ENCODE peak calls at places on chromosome 1, in ten cellular contexts. H is aorta, B is A549, D is SJSA1, F is heart left ventricle, E is H7, Z is uterus, X is body of pancreas, L is ascending aorta, N is cardiac muscle cell. Y is an unnamed sample.

GRCh38 chr1:108779455-108779854 is 33.0 kb downstream of the STXBP3 start:
- DNase-seq in X (no peak), D (no peak), F (no peak), N (no peak), E (no peak), L (no peak), B (no peak), Z (no peak), H (no peak), Y (no peak)

GRCh38 chr1:146029097-146029496 is 7.6 kb upstream of the HJV start:
- DNase-seq in X (no peak), B (no peak), E (no peak), N (no peak), F (no peak), L (no peak), D (no peak), H (no peak), Z (no peak), Y (no peak)

GRCh38 chr1:180112979-180113650 is 41.6 kb upstream of the QSOX1 start:
- DNase-seq in F (no peak), Z (peak), L (no peak), H (no peak), E (no peak), X (no peak), D (no peak), B (no peak), N (no peak), Y (no peak)

GRCh38 chr1:13605159-13605558 is 21.5 kb downstream of the PDPN start:
- DNase-seq in X (peak), B (peak), F (no peak), H (peak), N (no peak), L (no peak), Z (peak), D (peak), E (no peak), Y (no peak)

GRCh38 chr1:152182942-152183341 is 23.9 kb upstream of the RPTN start:
- DNase-seq in X (no peak), H (no peak), Z (no peak), B (peak), L (peak), F (no peak), D (peak), E (no peak), N (no peak), Y (no peak)

GRCh38 chr1:220430059-220430458 is 97.9 kb upstream of the MARK1 start:
- DNase-seq in X (no peak), D (no peak), H (no peak), N (peak), E (peak), L (no peak), Z (no peak), B (no peak), F (no peak), Y (no peak)

GRCh38 chr1:154796303-154796892 is 73.7 kb downstream of the KCNN3 start:
- DNase-seq in F (no peak), E (no peak), H (no peak), D (no peak), Z (no peak), X (no peak), L (no peak), B (no peak), N (no peak), Y (no peak)

GRCh38 chr1:78691995-78692747 is 42.5 kb downstream of the IFI44 start:
- DNase-seq in B (peak), H (no peak), L (no peak), F (no peak), N (no peak), E (no peak), D (no peak), Z (no peak), X (no peak), Y (no peak)

GRCh38 chr1:177013273-177013672 is 151.2 kb downstream of the ASTN1 start:
- DNase-seq in B (no peak), Z (no peak), F (no peak), X (no peak), D (no peak), L (no peak), N (no peak), H (no peak), E (no peak), Y (no peak)

GRCh38 chr1:47536646-47537118 is 98.8 kb downstream of the FOXD2 start:
- DNase-seq in X (no peak), E (peak), H (no peak), D (peak), B (no peak), N (no peak), L (no peak), Z (no peak), F (no peak), Y (no peak)

GRCh38 chr1:200535605-200536004 is 84.9 kb downstream of the KIF14 start:
- DNase-seq in H (no peak), L (no peak), X (peak), F (no peak), N (no peak), B (peak), E (peak), D (no peak), Z (no peak), Y (no peak)

GRCh38 chr1:203663294-203663693 is 36.7 kb downstream of the ATP2B4 start:
- DNase-seq in X (no peak), B (peak), L (no peak), N (no peak), F (no peak), D (peak), E (no peak), Z (no peak), H (no peak), Y (no peak)

GRCh38 chr1:10753279-10753678 is 43.2 kb downstream of the CASZ1 start:
- DNase-seq in Z (no peak), B (no peak), N (no peak), F (no peak), E (peak), X (no peak), D (no peak), H (no peak), L (no peak), Y (no peak)

GRCh38 chr1:157509546-157510232 is 42.6 kb downstream of the FCRL5 start:
- DNase-seq in N (no peak), E (no peak), F (no peak), Z (no peak), H (no peak), L (no peak), X (no peak), D (no peak), B (no peak), Y (no peak)

GRCh38 chr1:32881871-32882850 is 4.1 kb upstream of the HPCA start:
- DNase-seq in B (no peak), H (peak), F (peak), E (peak), L (no peak), D (no peak), X (no peak), Z (no peak), N (no peak), Y (no peak)

GRCh38 chr1:201218409-201218808 is 27.8 kb downstream of the IGFN1 start:
- DNase-seq in B (no peak), Z (no peak), D (peak), E (no peak), L (peak), H (no peak), N (no peak), X (no peak), F (no peak), Y (peak)

GRCh38 chr1:89610457-89610991 is 22.4 kb upstream of the LRRC8C start:
- DNase-seq in L (no peak), X (no peak), E (peak), D (no peak), H (no peak), B (no peak), F (no peak), Z (no peak), N (no peak), Y (no peak)

GRCh38 chr1:30087465-30087864 is 635.9 kb downstream of the MATN1 start:
- DNase-seq in N (peak), H (no peak), L (no peak), F (no peak), Z (no peak), E (peak), D (no peak), X (no peak), B (peak), Y (no peak)

GRCh38 chr1:109821221-109821669 is 57.5 kb upstream of the EPS8L3 start:
- DNase-seq in B (peak), X (peak), Z (peak), F (no peak), D (peak), N (no peak), L (peak), H (peak), E (no peak), Y (peak)

DNA sequence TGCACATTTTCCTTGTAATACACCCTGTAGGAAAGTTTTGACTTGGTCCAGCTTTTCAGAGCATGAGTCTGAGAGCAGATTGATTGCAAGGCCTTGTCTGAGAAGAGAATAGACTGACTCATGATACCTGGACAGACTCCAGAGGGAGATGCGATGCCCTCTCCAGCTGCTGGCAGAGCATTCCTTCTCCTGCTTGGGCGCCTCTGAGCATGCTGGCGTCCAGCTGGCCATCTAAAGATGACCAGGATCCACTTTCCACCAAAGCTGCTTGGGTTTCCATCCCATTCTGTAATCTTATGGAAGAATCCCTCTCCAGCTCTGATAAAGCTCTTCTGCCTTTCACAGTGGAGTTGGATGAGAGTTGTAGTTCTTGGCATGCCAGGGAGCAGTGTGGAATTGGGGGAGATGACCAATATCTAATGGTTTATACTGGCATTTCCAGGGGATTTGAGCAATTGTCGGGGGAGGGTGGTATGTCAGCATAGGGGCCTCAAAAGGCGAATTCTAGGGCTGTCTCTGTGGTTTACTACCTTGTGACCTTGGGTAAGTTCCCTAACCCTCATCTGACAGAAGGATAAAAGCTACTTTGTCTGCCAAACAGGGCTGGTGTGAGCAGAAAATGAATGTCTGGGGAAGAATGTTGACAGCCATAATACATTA is 19.5 kb downstream of the SZRD1 start:
- DNase-seq in N (no peak), F (no peak), L (peak), D (peak), B (peak), H (no peak), Z (no peak), X (no peak), E (no peak), Y (no peak)
- H3K4me3 ChIP-seq in N (no peak), F (no peak), L (peak), D (no peak), B (no peak), H (no peak), Z (no peak), X (no peak), E (no peak), Y (peak)

DNA sequence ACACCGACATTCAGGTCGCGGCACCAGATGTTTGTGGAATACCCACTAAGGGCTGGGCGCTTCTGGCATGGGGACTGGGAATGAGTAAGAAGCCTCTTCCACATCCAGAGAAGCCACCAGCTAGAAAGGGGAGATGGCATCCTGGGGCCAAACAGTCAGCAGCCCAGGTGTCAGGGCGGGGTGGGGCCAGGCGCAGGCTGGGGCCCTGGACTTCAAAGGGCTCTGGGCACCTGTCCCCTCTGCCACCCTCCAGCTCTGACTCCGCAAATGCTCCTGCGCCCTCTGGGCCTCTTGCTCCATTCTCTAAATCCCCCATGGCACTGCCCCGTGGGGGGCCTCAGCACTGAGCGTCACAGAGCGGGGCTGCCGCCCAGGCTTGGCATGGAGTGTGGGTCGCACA is 70.4 kb downstream of the MEGF6 start:
- DNase-seq in D (no peak), E (no peak), N (no peak), F (no peak), H (no peak), B (no peak), L (no peak), Z (no peak), X (no peak), Y (no peak)
- H3K4me3 ChIP-seq in D (no peak), E (no peak), N (no peak), F (no peak), H (no peak), B (no peak), L (no peak), Z (no peak), X (no peak), Y (no peak)

GRCh38 chr1:107748529-107748928 is 216.5 kb downstream of the VAV3 start:
- DNase-seq in X (no peak), B (peak), E (no peak), H (no peak), L (no peak), D (no peak), Z (no peak), N (peak), F (no peak), Y (no peak)

DNA sequence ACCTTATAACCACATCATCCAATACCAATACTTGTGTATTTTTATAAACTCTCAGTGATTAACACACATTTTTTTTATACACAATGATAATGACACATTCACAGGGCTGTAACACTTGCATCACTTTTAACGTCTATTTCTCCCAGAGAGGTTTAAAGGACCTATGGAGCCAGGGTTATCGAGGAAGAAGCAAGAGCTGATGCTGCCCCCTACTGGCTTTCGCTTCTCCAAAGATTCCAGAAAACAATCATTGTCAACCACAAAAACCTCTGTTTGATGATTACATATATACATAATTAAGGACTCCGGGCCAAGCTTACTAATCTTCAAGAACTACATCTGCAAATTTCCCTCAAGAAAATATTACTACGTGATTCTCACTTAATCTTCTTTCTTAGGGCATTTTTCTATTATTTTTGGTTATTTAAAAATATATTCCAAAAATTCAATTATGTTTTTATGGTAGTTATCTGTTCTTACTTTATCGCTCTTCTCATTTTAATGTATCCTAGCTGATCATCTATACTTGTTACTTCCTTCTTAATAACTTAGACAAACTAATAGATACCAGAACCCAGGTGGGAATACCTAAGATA is 214.5 kb downstream of the VAV3 start:
- DNase-seq in F (peak), H (no peak), N (peak), B (peak), D (no peak), X (peak), Z (peak), E (peak), L (no peak), Y (no peak)
- H3K4me3 ChIP-seq in F (no peak), H (no peak), N (no peak), B (no peak), D (no peak), X (no peak), Z (no peak), E (no peak), L (no peak), Y (no peak)

GRCh38 chr1:208757846-208758245 is 513.7 kb upstream of the PLXNA2 start:
- DNase-seq in B (no peak), F (no peak), E (no peak), D (no peak), N (no peak), Z (no peak), H (no peak), X (no peak), L (no peak), Y (no peak)
- H3K4me3 ChIP-seq in B (no peak), F (no peak), E (no peak), D (no peak), N (no peak), Z (no peak), H (no peak), X (no peak), L (no peak), Y (no peak)

GRCh38 chr1:65021792-65022191 is 55.4 kb upstream of the JAK1 start:
- DNase-seq in H (no peak), B (no peak), X (no peak), N (no peak), F (no peak), D (no peak), Z (no peak), E (no peak), L (no peak), Y (no peak)

GRCh38 chr1:65025794-65026193 is 59.4 kb upstream of the JAK1 start:
- DNase-seq in F (no peak), Z (no peak), H (no peak), L (no peak), X (no peak), N (no peak), E (no peak), D (no peak), B (no peak), Y (no peak)

GRCh38 chr1:65022264-65022663 is 55.9 kb upstream of the JAK1 start:
- DNase-seq in Z (no peak), H (no peak), E (no peak), L (no peak), B (no peak), D (no peak), X (no peak), F (no peak), N (no peak), Y (no peak)

GRCh38 chr1:65027699-65028358 is 61.5 kb upstream of the JAK1 start:
- DNase-seq in N (no peak), H (no peak), D (no peak), B (no peak), L (no peak), F (peak), E (no peak), Z (peak), X (peak), Y (no peak)

DNA sequence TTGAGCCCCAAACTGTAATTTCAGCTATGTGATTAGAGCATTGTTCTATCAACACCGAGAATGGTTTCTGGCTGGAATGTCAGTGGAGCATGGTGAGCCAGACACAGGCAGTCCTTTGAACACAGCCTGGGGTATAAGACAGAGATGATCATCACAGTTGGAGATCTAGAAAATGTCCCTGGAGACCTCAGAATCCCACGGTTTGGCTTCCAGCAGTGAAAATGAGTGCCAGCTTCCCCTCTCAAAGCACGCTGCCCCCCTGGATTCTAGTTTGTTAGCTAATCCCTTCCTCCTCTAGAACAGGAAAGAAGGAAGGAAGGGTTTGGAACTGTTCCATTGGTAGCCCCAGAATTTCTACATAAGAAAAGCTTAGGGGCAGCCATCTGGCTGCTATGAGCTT is 59.9 kb upstream of the JAK1 start:
- DNase-seq in Z (no peak), E (no peak), F (no peak), H (no peak), X (no peak), N (no peak), D (no peak), B (no peak), L (no peak), Y (no peak)
- H3K4me3 ChIP-seq in Z (no peak), E (no peak), F (no peak), H (no peak), X (no peak), N (no peak), D (no peak), B (no peak), L (no peak), Y (no peak)

GRCh38 chr1:55287732-55288131 is 72.6 kb upstream of the USP24 start:
- DNase-seq in X (no peak), F (no peak), B (no peak), L (no peak), E (no peak), H (no peak), Z (no peak), D (no peak), N (no peak), Y (no peak)
- H3K4me3 ChIP-seq in X (no peak), F (no peak), B (no peak), L (peak), E (no peak), H (no peak), Z (no peak), D (no peak), N (no peak), Y (peak)